ENCODE peak calls at places on chromosomes 4 and X, in nine cellular contexts. J is neuronal stem cell; U is CD4-positive, alpha-beta memory T cell; N is left lung; B is thoracic aorta; D is ovary; X is aorta; F is transverse colon; Q is CD8-positive, alpha-beta memory T cell. S is an unnamed sample.
A peak's percentile ranks its signal among the peaks of the same experiment; 100 is the strongest.

GRCh38 chr4:10345381-10345784 is 111.8 kb downstream of the ZNF518B start:
- DNase-seq in J (no peak), U (no peak), N (no peak), B (no peak), D (no peak), X (no peak), F (no peak), Q (no peak), S (no peak)

GRCh38 chr4:151517896-151518295 is 108.9 kb downstream of the FHIP1A start:
- DNase-seq in J (no peak), U (no peak), N (no peak), B (no peak), D (no peak), X (no peak), F (no peak), Q (no peak), S (no peak)

GRCh38 chr4:110586137-110586850 is 36.6 kb downstream of the PITX2 start:
- DNase-seq in J (no peak), U (no peak), N (no peak), B (no peak), D (no peak), X (no peak), F (no peak), Q (no peak), S (peak; percentile 57)

GRCh38 chrX:15882704-15883539 is 28.3 kb upstream of the AP1S2 start:
- DNase-seq in J (no peak), U (no peak), N (no peak), B (no peak), D (no peak), X (no peak), F (no peak), Q (no peak), S (no peak)

GRCh38 chr4:84455697-84456096 is 43.4 kb downstream of the NKX6-1 start:
- DNase-seq in J (no peak), U (no peak), N (no peak), B (no peak), D (no peak), X (no peak), F (no peak), Q (no peak), S (no peak)

GRCh38 chr4:165541773-165542459 is 163.1 kb downstream of the CPE start:
- DNase-seq in J (no peak), U (no peak), N (no peak), B (no peak), D (no peak), X (no peak), F (no peak), Q (no peak), S (no peak)

GRCh38 chrX:72408885-72409284 is 103.2 kb upstream of the CITED1 start:
- DNase-seq in J (no peak), U (no peak), N (no peak), B (no peak), D (no peak), X (no peak), F (no peak), Q (no peak), S (no peak)

GRCh38 chrX:45497290-45497689 is 296.6 kb upstream of the DIPK2B start:
- DNase-seq in J (no peak), U (no peak), N (no peak), B (no peak), D (no peak), X (no peak), F (no peak), Q (no peak), S (no peak)

GRCh38 chr4:55553442-55553841 is 6.7 kb upstream of the CLOCK start:
- DNase-seq in J (no peak), U (no peak), N (peak; percentile 33), B (peak; percentile 2), D (peak; percentile 57), X (peak; percentile 49), F (peak; percentile 38), Q (peak; percentile 7), S (peak; percentile 63)
- H3K4me3 ChIP-seq in J (no peak overlapping the region), U (no peak overlapping the region), N (peak overlapping the region; percentile 4), B (peak overlapping the region; percentile 64), D (peak overlapping the region; percentile 36), X (peak overlapping the region; percentile 4), F (peak overlapping the region; percentile 14), Q (peak overlapping the region; percentile 7), S (no peak overlapping the region)

GRCh38 chr4:179615704-179616103 is 2173.5 kb upstream of the AGA start:
- DNase-seq in J (no peak), U (no peak), N (no peak), B (no peak), D (no peak), X (no peak), F (no peak), Q (no peak), S (no peak)
- H3K4me1 ChIP-seq in J (no peaks in the 10 kb centered on the region), U (no peaks in the 10 kb centered on the region), N (no peaks in the 10 kb centered on the region), B (no peaks in the 10 kb centered on the region), D (no peaks in the 10 kb centered on the region), X (no peaks in the 10 kb centered on the region), F (no peaks in the 10 kb centered on the region), Q (no peaks in the 10 kb centered on the region), S (no peaks in the 10 kb centered on the region)

DNA sequence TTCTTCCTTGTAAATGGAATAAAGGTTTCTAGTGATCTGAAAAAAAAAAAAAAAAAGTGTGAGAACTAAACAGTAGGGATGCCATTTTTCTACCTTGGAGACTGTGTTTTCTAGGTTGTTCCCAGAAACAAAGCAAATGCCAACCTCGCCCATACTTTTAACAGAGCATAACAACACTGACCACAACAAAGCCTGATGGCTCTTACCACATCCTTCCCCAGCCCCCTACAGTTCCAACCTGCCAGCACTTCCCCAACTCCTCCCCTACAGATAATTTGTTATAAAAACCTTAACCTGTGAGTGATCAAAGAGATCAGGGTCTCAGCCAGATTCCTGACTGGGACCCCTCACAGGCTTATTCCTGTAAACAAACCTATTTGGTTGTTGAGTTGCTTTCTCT is 940.0 kb downstream of the SH3BGRL start:
- DNase-seq in J (no peak), U (peak; percentile 53), N (no peak), B (no peak), D (no peak), X (no peak), F (no peak), Q (peak; percentile 18), S (peak; percentile 13)
- H3K9me3 ChIP-seq in J (no peaks in the 10 kb centered on the region), U (no peaks in the 10 kb centered on the region), N (no peaks in the 10 kb centered on the region), B (no peaks in the 10 kb centered on the region), D (no peaks in the 10 kb centered on the region), X (no peaks in the 10 kb centered on the region), F (no peaks in the 10 kb centered on the region), Q (no peaks in the 10 kb centered on the region), S (no peaks in the 10 kb centered on the region)

GRCh38 chr4:75723802-75724065 is 643 bp upstream of the USO1 start:
- DNase-seq in J (no peak), U (no peak), N (no peak), B (no peak), D (no peak), X (no peak), F (no peak), Q (no peak), S (no peak)

GRCh38 chr4:75723117-75723801 is 1.1 kb upstream of the USO1 start:
- DNase-seq in J (no peak), U (no peak), N (no peak), B (no peak), D (no peak), X (no peak), F (no peak), Q (no peak), S (peak; percentile 19)

GRCh38 chr4:75724867-75725724 is 719 bp downstream of the USO1 start:
- DNase-seq in J (peak; percentile 69), U (peak; percentile 40), N (peak; percentile 79), B (peak; percentile 20), D (peak; percentile 74), X (peak; percentile 86), F (peak; percentile 80), Q (peak; percentile 54), S (peak; percentile 79)

GRCh38 chr4:75724066-75724866 is at the start of gene USO1:
- DNase-seq in J (peak; percentile 99), U (peak; percentile 99), N (peak; percentile 100), B (peak; percentile 95), D (peak; percentile 99), X (peak; percentile 99), F (peak; percentile 100), Q (peak; percentile 99), S (peak; percentile 99)

DNA sequence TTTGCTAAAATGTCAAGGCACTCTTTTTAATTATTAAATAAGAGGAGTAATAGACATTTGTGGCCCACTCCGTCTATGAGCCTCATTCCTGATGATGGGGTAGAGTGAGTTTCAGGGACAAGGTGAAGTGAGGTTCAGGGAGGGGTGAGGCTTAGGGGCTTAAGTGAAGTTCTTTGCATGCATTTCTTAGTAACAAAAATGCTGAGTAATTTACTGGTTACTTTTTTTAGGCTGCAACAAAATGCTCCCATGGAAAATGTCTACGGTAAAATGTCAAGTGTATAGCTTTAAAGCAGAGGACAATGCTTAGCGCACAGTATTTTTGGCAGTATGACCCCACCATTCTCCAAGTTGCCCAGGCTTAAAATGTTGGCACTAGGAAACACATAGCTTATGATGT is 2.0 kb upstream of the USO1 start:
- DNase-seq in J (no peak), U (no peak), N (no peak), B (no peak), D (no peak), X (no peak), F (no peak), Q (no peak), S (no peak)
- H3K4me3 ChIP-seq in J (no peak overlapping the region), U (no peak overlapping the region), N (no peak overlapping the region), B (no peak overlapping the region), D (no peak overlapping the region), X (no peak overlapping the region), F (no peak overlapping the region), Q (no peak overlapping the region), S (no peak overlapping the region)

GRCh38 chr4:87012265-87012953 is 77.6 kb downstream of the AFF1 start:
- DNase-seq in J (no peak), U (peak; percentile 7), N (no peak), B (no peak), D (no peak), X (no peak), F (no peak), Q (no peak), S (peak; percentile 73)
- H3K4me1 ChIP-seq in J (peaks cover 5% of the 10 kb centered on the region), U (peaks cover 77% of the 10 kb centered on the region), N (peaks cover 93% of the 10 kb centered on the region), B (peaks cover 63% of the 10 kb centered on the region), D (peaks cover 8% of the 10 kb centered on the region), X (no peaks in the 10 kb centered on the region), F (peaks cover 79% of the 10 kb centered on the region), Q (peaks cover 65% of the 10 kb centered on the region), S (peaks cover 24% of the 10 kb centered on the region)

DNA sequence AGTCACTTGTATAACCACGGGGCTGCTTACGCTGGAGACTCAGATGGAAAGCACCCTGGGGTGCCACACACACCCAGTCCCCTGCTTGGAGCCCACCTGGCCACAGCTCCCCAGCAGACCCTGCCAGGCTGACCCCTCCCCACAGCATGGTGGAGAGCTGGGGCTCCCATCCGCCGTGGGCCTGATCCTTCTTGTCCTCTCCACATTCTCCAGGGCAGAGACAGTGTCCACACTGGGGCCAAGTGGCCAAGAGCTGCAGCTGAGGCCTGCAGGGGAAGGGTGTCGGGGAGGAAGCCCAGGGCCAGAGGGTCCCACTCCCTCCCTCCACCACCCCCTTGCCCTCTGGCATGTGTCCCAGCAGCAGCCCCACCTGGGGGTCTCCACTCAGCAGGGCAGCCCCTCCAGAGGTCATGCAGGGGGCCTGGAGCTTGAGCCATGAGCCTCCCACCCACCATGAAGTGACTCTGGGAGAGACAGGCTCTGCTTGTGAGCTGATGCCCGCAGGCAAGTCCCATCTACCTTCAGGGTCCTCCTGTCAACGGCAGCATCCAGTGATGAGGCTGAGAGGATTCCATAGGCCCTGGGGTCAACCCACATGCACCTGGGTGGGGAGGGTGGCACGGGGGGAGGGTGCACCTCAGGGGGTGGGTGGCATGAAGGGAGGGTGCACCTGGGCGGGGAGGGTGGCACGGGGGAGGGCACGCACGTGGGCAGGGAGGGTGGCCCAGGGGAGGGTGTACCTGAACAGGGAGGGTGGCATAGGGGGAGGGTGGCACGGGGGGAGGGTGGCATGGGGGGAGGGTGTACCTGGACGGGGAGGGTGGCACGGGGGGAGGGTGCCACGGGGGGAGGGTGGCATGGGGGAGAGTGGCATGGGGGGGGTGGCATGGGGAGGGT is 56.4 kb downstream of the FAM53A start:
- DNase-seq in J (no peak), U (no peak), N (no peak), B (no peak), D (no peak), X (no peak), F (no peak), Q (no peak), S (no peak)
- H3K9me3 ChIP-seq in J (peaks cover 3% of the 10 kb centered on the region), U (no peaks in the 10 kb centered on the region), N (no peaks in the 10 kb centered on the region), B (no peaks in the 10 kb centered on the region), D (no peaks in the 10 kb centered on the region), X (no peaks in the 10 kb centered on the region), F (no peaks in the 10 kb centered on the region), Q (no peaks in the 10 kb centered on the region), S (no peaks in the 10 kb centered on the region)

S was measured in small intestine.